ENCODE peak calls at places on chromosomes 2 and 18, in five cellular contexts. One of them, this sample, is unnamed.

GRCh38 chr2:66821168-66821567 is 386.2 kb downstream of the MEIS1 start:
- DNase-seq in dorsolateral prefrontal cortex: no peak
- DNase-seq in GDM1: no peak
- DNase-seq in globus pallidus: no peak
- DNase-seq in activated T-cell treated with anti-CD3 and anti-CD28 coated beads, Interleukin-2, amount 50 U/mL, for 72 hours: no peak
- DNase-seq in this sample: no peak

GRCh38 chr2:44946681-44947360 is 5.3 kb downstream of the SIX3 start:
- DNase-seq in dorsolateral prefrontal cortex: no peak
- DNase-seq in GDM1: no peak
- DNase-seq in globus pallidus: no peak
- DNase-seq in activated T-cell treated with anti-CD3 and anti-CD28 coated beads, Interleukin-2, amount 50 U/mL, for 72 hours: no peak
- DNase-seq in this sample: no peak

GRCh38 chr2:162327134-162327769 is 8.8 kb upstream of the IFIH1 start:
- DNase-seq in activated T-cell treated with anti-CD3 and anti-CD28 coated beads, Interleukin-2, amount 50 U/mL, for 72 hours: peak; percentile 20
- DNase-seq in globus pallidus: no peak
- DNase-seq in GDM1: no peak
- DNase-seq in dorsolateral prefrontal cortex: no peak
- DNase-seq in this sample: no peak

GRCh38 chr18:26227051-26227672 is 917 bp downstream of the TAF4B start:
- DNase-seq in dorsolateral prefrontal cortex: no peak
- DNase-seq in GDM1: no peak
- DNase-seq in activated T-cell treated with anti-CD3 and anti-CD28 coated beads, Interleukin-2, amount 50 U/mL, for 72 hours: no peak
- DNase-seq in globus pallidus: no peak
- DNase-seq in this sample: no peak

GRCh38 chr2:24065341-24065740 is 10.8 kb downstream of the SF3B6 start:
- DNase-seq in activated T-cell treated with anti-CD3 and anti-CD28 coated beads, Interleukin-2, amount 50 U/mL, for 72 hours: no peak
- DNase-seq in globus pallidus: no peak
- DNase-seq in GDM1: no peak
- DNase-seq in dorsolateral prefrontal cortex: no peak
- DNase-seq in this sample: no peak

GRCh38 chr2:76625101-76625500 is 897.1 kb downstream of the LRRTM4 start:
- DNase-seq in GDM1: no peak
- DNase-seq in activated T-cell treated with anti-CD3 and anti-CD28 coated beads, Interleukin-2, amount 50 U/mL, for 72 hours: no peak
- DNase-seq in globus pallidus: no peak
- DNase-seq in dorsolateral prefrontal cortex: no peak
- DNase-seq in this sample: no peak

GRCh38 chr2:226420646-226421045 is 379.0 kb downstream of the IRS1 start:
- DNase-seq in activated T-cell treated with anti-CD3 and anti-CD28 coated beads, Interleukin-2, amount 50 U/mL, for 72 hours: no peak
- DNase-seq in globus pallidus: no peak
- DNase-seq in GDM1: no peak
- DNase-seq in dorsolateral prefrontal cortex: no peak
- DNase-seq in this sample: no peak

GRCh38 chr2:231795525-231796327 is 9.5 kb downstream of the COPS7B start:
- DNase-seq in GDM1: no peak
- DNase-seq in globus pallidus: no peak
- DNase-seq in activated T-cell treated with anti-CD3 and anti-CD28 coated beads, Interleukin-2, amount 50 U/mL, for 72 hours: no peak
- DNase-seq in dorsolateral prefrontal cortex: no peak
- DNase-seq in this sample: no peak

GRCh38 chr2:230184727-230185578 is 34.8 kb downstream of the SP110 start:
- DNase-seq in GDM1: no peak
- DNase-seq in dorsolateral prefrontal cortex: no peak
- DNase-seq in activated T-cell treated with anti-CD3 and anti-CD28 coated beads, Interleukin-2, amount 50 U/mL, for 72 hours: no peak
- DNase-seq in globus pallidus: peak; percentile 47
- DNase-seq in this sample: no peak

GRCh38 chr2:240918258-240919091 is 12.3 kb downstream of the CROCC2 start:
- DNase-seq in dorsolateral prefrontal cortex: peak; percentile 23
- DNase-seq in activated T-cell treated with anti-CD3 and anti-CD28 coated beads, Interleukin-2, amount 50 U/mL, for 72 hours: no peak
- DNase-seq in GDM1: no peak
- DNase-seq in globus pallidus: no peak
- DNase-seq in this sample: peak; percentile 1

GRCh38 chr2:207504513-207505171 is 25.1 kb upstream of the CREB1 start:
- DNase-seq in GDM1: no peak
- DNase-seq in globus pallidus: peak; percentile 30
- DNase-seq in dorsolateral prefrontal cortex: no peak
- DNase-seq in activated T-cell treated with anti-CD3 and anti-CD28 coated beads, Interleukin-2, amount 50 U/mL, for 72 hours: no peak
- DNase-seq in this sample: no peak

GRCh38 chr18:68874361-68874760 is 76.5 kb downstream of the CCDC102B start:
- DNase-seq in activated T-cell treated with anti-CD3 and anti-CD28 coated beads, Interleukin-2, amount 50 U/mL, for 72 hours: no peak
- DNase-seq in globus pallidus: no peak
- DNase-seq in GDM1: no peak
- DNase-seq in dorsolateral prefrontal cortex: no peak
- DNase-seq in this sample: no peak

GRCh38 chr2:28821295-28821958 is 10.8 kb downstream of the SPDYA start:
- DNase-seq in dorsolateral prefrontal cortex: no peak
- DNase-seq in globus pallidus: peak; percentile 22
- DNase-seq in GDM1: peak; percentile 35
- DNase-seq in activated T-cell treated with anti-CD3 and anti-CD28 coated beads, Interleukin-2, amount 50 U/mL, for 72 hours: peak; percentile 76
- DNase-seq in this sample: peak; percentile 36

GRCh38 chr2:105470979-105471378 is 72.1 kb upstream of the FHL2 start:
- DNase-seq in activated T-cell treated with anti-CD3 and anti-CD28 coated beads, Interleukin-2, amount 50 U/mL, for 72 hours: no peak
- DNase-seq in dorsolateral prefrontal cortex: no peak
- DNase-seq in GDM1: no peak
- DNase-seq in globus pallidus: no peak
- DNase-seq in this sample: no peak

GRCh38 chr2:214801768-214802397 is 7.6 kb downstream of the BARD1 start:
- DNase-seq in GDM1: no peak
- DNase-seq in activated T-cell treated with anti-CD3 and anti-CD28 coated beads, Interleukin-2, amount 50 U/mL, for 72 hours: no peak
- DNase-seq in dorsolateral prefrontal cortex: no peak
- DNase-seq in globus pallidus: no peak
- DNase-seq in this sample: no peak

GRCh38 chr2:98899041-98899702 is 36.9 kb downstream of the CRACDL start:
- DNase-seq in activated T-cell treated with anti-CD3 and anti-CD28 coated beads, Interleukin-2, amount 50 U/mL, for 72 hours: no peak
- DNase-seq in GDM1: no peak
- DNase-seq in globus pallidus: no peak
- DNase-seq in dorsolateral prefrontal cortex: no peak
- DNase-seq in this sample: no peak

GRCh38 chr2:30577151-30577550 is 130.1 kb downstream of the LCLAT1 start:
- DNase-seq in globus pallidus: no peak
- DNase-seq in activated T-cell treated with anti-CD3 and anti-CD28 coated beads, Interleukin-2, amount 50 U/mL, for 72 hours: no peak
- DNase-seq in GDM1: no peak
- DNase-seq in dorsolateral prefrontal cortex: no peak
- DNase-seq in this sample: no peak

GRCh38 chr2:126657146-126657635 is 1.2 kb downstream of the GYPC start:
- DNase-seq in activated T-cell treated with anti-CD3 and anti-CD28 coated beads, Interleukin-2, amount 50 U/mL, for 72 hours: peak; percentile 60
- DNase-seq in globus pallidus: no peak
- DNase-seq in GDM1: peak; percentile 43
- DNase-seq in dorsolateral prefrontal cortex: no peak
- DNase-seq in this sample: peak; percentile 66